ENCODE peak calls at places on chromosomes 5 and 9, in four cellular contexts. L, Z, W and Y are unnamed samples. For H3K4me1 and H3K9me3, the result is how much of the 10 kb centered on the place peaks cover.

GRCh38 chr5:61632064-61632463 is 300.0 kb downstream of the ZSWIM6 start:
- DNase-seq in L (no peak), Z (no peak), W (no peak), Y (no peak)

GRCh38 chr9:96859461-96860198 is 5.3 kb upstream of the ZNF782 start:
- DNase-seq in L (peak), Z (no peak), W (no peak), Y (no peak)

GRCh38 chr9:72042928-72043327 is 17.5 kb downstream of the C9orf57 start:
- DNase-seq in L (no peak), Z (no peak), W (no peak), Y (no peak)

GRCh38 chr9:83598487-83598886 is 24.5 kb upstream of the IDNK start:
- DNase-seq in L (peak), Z (no peak), W (no peak), Y (no peak)

GRCh38 chr5:111385970-111386831 is 126.1 kb downstream of the STARD4 start:
- DNase-seq in L (no peak), Z (no peak), W (no peak), Y (no peak)

GRCh38 chr5:56637321-56637920 is 177.9 kb upstream of the MAP3K1 start:
- DNase-seq in L (no peak), Z (no peak), W (no peak), Y (peak)

GRCh38 chr9:121906074-121906520 is 187.0 kb downstream of the TTLL11 start:
- DNase-seq in L (no peak), Z (no peak), W (no peak), Y (no peak)

GRCh38 chr5:169762338-169763095 is 125.4 kb downstream of the DOCK2 start:
- DNase-seq in L (peak), Z (no peak), W (no peak), Y (no peak)

GRCh38 chr9:114452219-114453169 is 52.8 kb downstream of the WHRN start:
- DNase-seq in L (no peak), Z (no peak), W (no peak), Y (peak)

GRCh38 chr5:113087994-113088519 is 111.5 kb downstream of the DCP2 start:
- DNase-seq in L (peak), Z (no peak), W (no peak), Y (no peak)

GRCh38 chr5:128836571-128836970 is 128.7 kb upstream of the SLC27A6 start:
- DNase-seq in L (no peak), Z (no peak), W (no peak), Y (no peak)

GRCh38 chr5:56412601-56413379 is 179.7 kb upstream of the ANKRD55 start:
- DNase-seq in L (no peak), Z (peak), W (no peak), Y (no peak)

DNA sequence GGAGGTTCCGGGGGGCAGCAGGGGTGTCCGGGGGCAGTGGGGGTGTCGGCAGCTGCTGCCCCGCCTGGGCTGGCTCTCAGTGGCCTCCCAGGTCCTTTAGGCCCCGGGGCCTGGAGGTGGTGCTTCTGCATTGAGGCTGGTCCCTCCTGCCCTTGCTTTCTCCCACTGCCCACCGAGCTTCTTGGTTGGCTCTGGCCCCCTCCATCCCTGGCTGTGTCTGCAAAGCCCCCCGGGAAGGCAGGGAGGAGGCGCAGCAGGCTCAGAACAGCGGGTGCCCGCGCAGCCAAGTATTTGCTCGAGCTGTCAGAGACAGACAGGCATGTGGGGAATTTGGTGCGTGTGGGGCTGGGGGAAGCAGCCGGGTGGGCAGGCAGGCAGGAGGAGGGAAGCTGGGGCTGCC is 11.5 kb downstream of the CXXC5 start:
- DNase-seq in L (no peak), Z (no peak), W (no peak), Y (no peak)
- H3K4me1 ChIP-seq in L (under half), Z (half or more), W (half or more), Y (half or more)

GRCh38 chr5:39019231-39019630 is 55.0 kb downstream of the RICTOR start:
- DNase-seq in L (peak), Z (no peak), W (no peak), Y (no peak)

GRCh38 chr5:39016587-39017275 is 57.5 kb downstream of the RICTOR start:
- DNase-seq in L (peak), Z (no peak), W (no peak), Y (no peak)

GRCh38 chr5:39015743-39016586 is 58.2 kb downstream of the RICTOR start:
- DNase-seq in L (peak), Z (no peak), W (no peak), Y (peak)

GRCh38 chr5:39014544-39014943 is 59.7 kb downstream of the RICTOR start:
- DNase-seq in L (peak), Z (no peak), W (no peak), Y (peak)

GRCh38 chr5:39017504-39017903 is 56.7 kb downstream of the RICTOR start:
- DNase-seq in L (no peak), Z (no peak), W (no peak), Y (no peak)
- H3K27ac ChIP-seq in L (no peak), Z (no peak), W (no peak), Y (no peak)

GRCh38 chr9:76868897-76869296 is 37.0 kb downstream of the PRUNE2 start:
- DNase-seq in L (no peak), Z (no peak), W (no peak), Y (no peak)
- H3K9me3 ChIP-seq in L (under half), Z (under half), W (under half), Y (under half)

GRCh38 chr5:119949426-119949999 is 320.2 kb downstream of the FAM170A start:
- DNase-seq in L (no peak), Z (no peak), W (no peak), Y (no peak)
- H3K4me1 ChIP-seq in L (under half), Z (under half), W (under half), Y (under half)

DNA sequence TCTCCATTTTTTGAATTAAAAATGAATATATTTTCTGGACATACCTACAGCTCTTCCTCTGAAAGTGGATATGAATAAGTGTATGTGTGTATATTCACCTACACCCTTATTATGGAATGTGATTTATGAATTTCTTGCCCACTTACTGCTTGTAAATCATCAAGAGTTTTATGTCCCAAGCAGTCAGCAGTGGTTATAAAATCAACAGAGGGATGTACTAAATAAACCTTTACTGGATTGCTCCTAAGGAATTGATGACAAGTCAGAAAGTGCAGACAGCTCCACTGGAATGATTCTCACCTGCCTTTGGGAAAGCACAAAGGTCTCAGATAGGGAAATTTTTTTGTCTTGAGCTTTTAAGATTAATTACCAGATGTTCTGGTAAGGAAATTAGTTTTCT is 9.3 kb downstream of the TMEM174 start:
- DNase-seq in L (no peak), Z (no peak), W (no peak), Y (peak)
- H3K27ac ChIP-seq in L (no peak), Z (no peak), W (no peak), Y (no peak)

GRCh38 chr5:2465383-2465782 is 286.1 kb downstream of the IRX2 start:
- DNase-seq in L (no peak), Z (no peak), W (no peak), Y (no peak)
- H3K9me3 ChIP-seq in L (under half), Z (under half), W (under half), Y (under half)

GRCh38 chr5:124740055-124740454 is 6.4 kb downstream of the ZNF608 start:
- DNase-seq in L (no peak), Z (no peak), W (no peak), Y (no peak)
- H3K4me1 ChIP-seq in L (under half), Z (under half), W (under half), Y (half or more)

GRCh38 chr5:149383399-149383798 is 4.3 kb upstream of the IL17B start:
- DNase-seq in L (peak), Z (peak), W (no peak), Y (peak)
- H3K27ac ChIP-seq in L (no peak), Z (peak), W (no peak), Y (peak)

GRCh38 chr5:141349917-141350619 is at the start of gene PCDHGB1:
- DNase-seq in L (peak), Z (no peak), W (peak), Y (peak)

GRCh38 chr5:141342773-141343172 is 856 bp upstream of the PCDHGA3 start:
- DNase-seq in L (no peak), Z (no peak), W (no peak), Y (no peak)

GRCh38 chr5:141343953-141344463 is 379 bp downstream of the PCDHGA3 start:
- DNase-seq in L (no peak), Z (no peak), W (no peak), Y (no peak)

GRCh38 chr5:141343242-141343952 is at the start of gene PCDHGA3:
- DNase-seq in L (peak), Z (no peak), W (no peak), Y (peak)

GRCh38 chr5:141345327-141345726 is 1.7 kb downstream of the PCDHGA3 start:
- DNase-seq in L (no peak), Z (no peak), W (no peak), Y (no peak)
- H3K9me3 ChIP-seq in L (under half), Z (under half), W (under half), Y (under half)

GRCh38 chr9:93232388-93232965 is 48.5 kb downstream of the WNK2 start:
- DNase-seq in L (no peak), Z (no peak), W (no peak), Y (no peak)
- H3K4me1 ChIP-seq in L (under half), Z (under half), W (under half), Y (under half)